ENCODE peak calls at places on chromosomes 3 and 15, in five cellular contexts. O, D, J, E and W are unnamed samples.

GRCh38 chr3:151584603-151585002 is 123.7 kb upstream of the IGSF10 start:
- DNase-seq in O (no peak), D (no peak), J (no peak), E (no peak), W (peak)

GRCh38 chr15:85114886-85115285 is 133.2 kb downstream of the PDE8A start:
- DNase-seq in O (no peak), D (no peak), J (no peak), E (no peak), W (no peak)

GRCh38 chr3:31319332-31319731 is 213.4 kb upstream of the STT3B start:
- DNase-seq in O (no peak), D (no peak), J (no peak), E (no peak), W (no peak)

GRCh38 chr15:90701880-90702630 is 15.1 kb upstream of the BLM start:
- DNase-seq in O (no peak), D (no peak), J (no peak), E (no peak), W (no peak)

GRCh38 chr3:188947401-188947982 is 224.3 kb upstream of the TPRG1 start:
- DNase-seq in O (no peak), D (peak), J (peak), E (peak), W (no peak)

GRCh38 chr15:82750831-82751181 is 41.1 kb upstream of the AP3B2 start:
- DNase-seq in O (no peak), D (peak), J (no peak), E (no peak), W (peak)

GRCh38 chr3:12421132-12421531 is 63.1 kb upstream of the TSEN2 start:
- DNase-seq in O (no peak), D (no peak), J (no peak), E (no peak), W (no peak)

GRCh38 chr3:99634881-99635280 is 3.5 kb upstream of the COL8A1 start:
- DNase-seq in O (no peak), D (no peak), J (no peak), E (no peak), W (no peak)

GRCh38 chr15:74799843-74800558 is 12.6 kb upstream of the LMAN1L start:
- DNase-seq in O (peak), D (peak), J (peak), E (no peak), W (peak)

GRCh38 chr3:125589743-125590142 is 5.6 kb downstream of the OSBPL11 start:
- DNase-seq in O (no peak), D (no peak), J (no peak), E (no peak), W (no peak)

GRCh38 chr15:37083610-37084009 is 16.7 kb downstream of the MEIS2 start:
- DNase-seq in O (no peak), D (no peak), J (no peak), E (no peak), W (no peak)

GRCh38 chr15:99998661-99999101 is 265.4 kb upstream of the LYSMD4 start:
- DNase-seq in O (no peak), D (no peak), J (no peak), E (no peak), W (no peak)

GRCh38 chr3:72161870-72162617 is 377.1 kb upstream of the PROK2 start:
- DNase-seq in O (no peak), D (no peak), J (no peak), E (no peak), W (no peak)

GRCh38 chr3:2090095-2090494 is 8.6 kb upstream of the CNTN4 start:
- DNase-seq in O (no peak), D (no peak), J (no peak), E (no peak), W (no peak)

GRCh38 chr15:64092864-64093626 is 593 bp downstream of the CIAO2A start:
- DNase-seq in O (peak), D (peak), J (peak), E (peak), W (no peak)

GRCh38 chr3:126464093-126464492 is 11.6 kb downstream of the ZXDC start:
- DNase-seq in O (no peak), D (no peak), J (no peak), E (no peak), W (no peak)

GRCh38 chr15:57706405-57707209 is at the start of gene POLR2M:
- DNase-seq in O (peak), D (peak), J (peak), E (peak), W (peak)

GRCh38 chr3:70108072-70108471 is 108.5 kb downstream of the SAMMSON start:
- DNase-seq in O (peak), D (peak), J (peak), E (peak), W (no peak)

DNA sequence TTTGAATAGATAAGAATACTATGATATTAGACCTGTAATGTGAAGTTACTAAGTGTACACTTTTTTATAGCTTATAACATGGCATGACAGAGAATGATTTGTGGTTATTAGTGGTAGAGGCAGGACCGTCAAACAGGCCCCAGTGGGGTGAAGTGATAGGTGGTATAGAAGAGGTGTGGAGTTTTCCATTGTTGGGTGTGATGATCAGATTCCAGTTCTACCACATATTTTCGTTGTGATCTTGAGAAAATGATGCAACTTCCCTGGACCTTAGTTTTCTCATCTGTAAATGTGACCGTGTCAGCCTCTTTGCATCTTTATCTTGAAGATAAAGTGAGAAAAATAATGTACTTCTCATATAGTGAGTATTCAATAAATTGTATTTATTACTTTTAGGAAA is 30.3 kb upstream of the UTS2B start:
- DNase-seq in O (no peak), D (no peak), J (no peak), E (no peak), W (no peak)
- TF ChIP-seq SUZ12 in O (no peak), D (no peak), J (no peak), E (no peak), W (no peak)

GRCh38 chr3:53192608-53193007 is 31.6 kb downstream of the PRKCD start:
- DNase-seq in O (no peak), D (no peak), J (no peak), E (no peak), W (no peak)

GRCh38 chr3:53195602-53196574 is 34.9 kb downstream of the PRKCD start:
- DNase-seq in O (no peak), D (peak), J (peak), E (peak), W (no peak)

GRCh38 chr3:53193466-53194217 is 32.6 kb downstream of the PRKCD start:
- DNase-seq in O (no peak), D (no peak), J (no peak), E (no peak), W (no peak)

GRCh38 chr3:53195066-53195450 is 34.0 kb downstream of the PRKCD start:
- DNase-seq in O (no peak), D (no peak), J (no peak), E (no peak), W (no peak)

GRCh38 chr3:53194218-53195065 is 33.4 kb downstream of the PRKCD start:
- DNase-seq in O (no peak), D (peak), J (no peak), E (peak), W (no peak)
- TF ChIP-seq SUZ12 in O (no peak), D (no peak), J (no peak), E (no peak), W (no peak)

DNA sequence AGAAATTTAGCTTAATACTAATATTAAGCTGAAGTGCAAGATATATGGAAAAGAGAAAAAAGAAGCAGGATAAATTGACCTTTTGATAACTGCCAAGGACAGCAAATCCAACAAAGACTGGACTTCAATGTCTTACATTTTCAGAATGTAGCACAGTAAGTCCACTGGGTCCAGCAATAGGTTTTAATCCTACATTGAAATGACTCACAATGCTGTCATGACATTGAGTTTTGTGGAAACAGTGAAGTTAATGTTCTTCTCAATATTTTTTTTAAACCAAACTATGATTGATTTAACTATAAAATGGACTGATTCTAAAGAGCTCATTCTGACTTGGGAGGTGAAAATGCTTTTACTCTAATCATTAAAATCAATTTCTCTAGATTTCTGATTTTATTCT is 166.6 kb upstream of the ZNF717 start:
- DNase-seq in O (no peak), D (no peak), J (no peak), E (no peak), W (no peak)
- TF ChIP-seq SUZ12 in O (no peak), D (no peak), J (no peak), E (no peak), W (no peak)

DNA sequence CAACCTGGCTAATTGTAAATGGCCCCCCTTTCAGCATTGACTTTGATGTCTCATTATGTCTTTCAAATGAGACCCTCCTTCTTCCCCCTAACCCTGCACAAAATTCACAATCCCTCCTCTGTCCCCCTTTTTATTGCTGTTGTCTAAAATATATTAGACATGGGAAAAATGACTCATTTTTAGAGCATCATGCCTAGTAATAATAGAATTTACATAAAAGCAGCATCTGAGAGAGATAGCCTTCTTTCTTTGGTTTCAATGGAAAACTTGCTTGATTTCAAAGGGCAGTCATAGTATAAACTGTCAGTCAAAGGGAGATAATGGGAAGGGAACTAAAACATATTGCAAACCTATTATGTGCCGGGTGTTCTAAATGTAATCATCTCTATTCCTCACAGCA is 34.6 kb upstream of the GREM1 start:
- DNase-seq in O (no peak), D (no peak), J (no peak), E (no peak), W (no peak)
- TF ChIP-seq SUZ12 in O (no peak), D (no peak), J (no peak), E (no peak), W (no peak)

DNA sequence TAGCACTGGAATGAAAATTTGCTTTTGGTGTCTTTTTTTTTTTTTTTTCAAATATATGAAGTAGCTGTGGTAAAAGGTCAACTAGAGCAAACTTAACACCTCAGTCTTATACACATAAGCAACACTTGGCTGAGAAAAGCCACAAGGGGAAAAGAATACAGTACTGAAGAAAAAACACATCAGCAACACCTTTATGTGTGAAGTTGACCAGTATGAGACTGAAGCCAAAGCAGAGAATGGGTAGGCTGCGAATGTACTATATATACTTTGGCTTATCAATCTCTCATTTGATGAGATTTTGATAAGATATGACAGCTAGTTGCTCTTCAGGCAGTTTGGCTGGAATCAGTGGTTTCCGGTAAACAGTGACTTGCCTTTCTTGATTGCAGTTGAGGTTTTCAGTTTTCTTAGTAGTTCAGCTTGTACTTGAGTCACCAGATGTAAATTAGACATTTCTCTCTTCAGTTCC is 22.0 kb upstream of the ZCWPW2 start:
- DNase-seq in O (no peak), D (no peak), J (no peak), E (no peak), W (peak)
- TF ChIP-seq SUZ12 in O (no peak), D (no peak), J (no peak), E (no peak), W (no peak)

GRCh38 chr3:47799733-47800132 is 3.2 kb upstream of the DHX30 start:
- DNase-seq in O (no peak), D (no peak), J (no peak), E (no peak), W (no peak)

GRCh38 chr3:47803478-47804025 is 614 bp downstream of the DHX30 start:
- DNase-seq in O (no peak), D (no peak), J (no peak), E (no peak), W (no peak)

GRCh38 chr3:47804571-47804970 is 1.6 kb downstream of the DHX30 start:
- DNase-seq in O (no peak), D (no peak), J (no peak), E (no peak), W (no peak)

GRCh38 chr3:47802734-47803477 is at the start of gene DHX30:
- DNase-seq in O (peak), D (peak), J (peak), E (no peak), W (no peak)
- TF ChIP-seq SUZ12 in O (peak), D (no peak), J (no peak), E (no peak), W (no peak)

DNA sequence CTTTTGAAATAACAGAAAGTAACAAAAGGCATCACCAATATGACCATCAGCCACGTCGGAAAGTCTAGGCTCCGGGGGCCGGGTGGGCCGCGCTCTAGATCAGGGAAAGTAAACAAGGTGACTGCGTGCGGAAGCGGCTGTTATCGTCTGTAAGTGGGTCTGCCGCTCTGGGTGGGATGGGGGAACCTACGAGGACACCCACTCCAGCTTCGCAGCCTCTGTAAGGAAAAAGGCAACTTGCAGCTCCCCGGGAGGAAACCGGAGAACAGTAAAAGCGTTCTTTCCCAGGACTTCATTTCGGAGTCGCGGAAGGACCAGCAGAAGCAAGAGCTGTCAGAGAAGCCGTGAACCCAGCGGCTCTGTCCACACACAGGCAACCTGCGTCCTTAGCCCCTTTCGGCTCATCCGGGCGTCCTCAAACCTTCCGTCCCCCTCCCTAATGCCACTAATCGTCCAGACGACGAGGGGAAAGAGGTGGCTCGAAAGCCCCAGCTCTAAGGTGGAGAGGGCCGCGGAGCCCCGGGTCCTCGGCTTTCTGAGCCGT is 457 bp downstream of the XRN1 start:
- DNase-seq in O (peak), D (peak), J (no peak), E (peak), W (no peak)
- TF ChIP-seq SUZ12 in O (no peak), D (no peak), J (no peak), E (no peak), W (no peak)

DNA sequence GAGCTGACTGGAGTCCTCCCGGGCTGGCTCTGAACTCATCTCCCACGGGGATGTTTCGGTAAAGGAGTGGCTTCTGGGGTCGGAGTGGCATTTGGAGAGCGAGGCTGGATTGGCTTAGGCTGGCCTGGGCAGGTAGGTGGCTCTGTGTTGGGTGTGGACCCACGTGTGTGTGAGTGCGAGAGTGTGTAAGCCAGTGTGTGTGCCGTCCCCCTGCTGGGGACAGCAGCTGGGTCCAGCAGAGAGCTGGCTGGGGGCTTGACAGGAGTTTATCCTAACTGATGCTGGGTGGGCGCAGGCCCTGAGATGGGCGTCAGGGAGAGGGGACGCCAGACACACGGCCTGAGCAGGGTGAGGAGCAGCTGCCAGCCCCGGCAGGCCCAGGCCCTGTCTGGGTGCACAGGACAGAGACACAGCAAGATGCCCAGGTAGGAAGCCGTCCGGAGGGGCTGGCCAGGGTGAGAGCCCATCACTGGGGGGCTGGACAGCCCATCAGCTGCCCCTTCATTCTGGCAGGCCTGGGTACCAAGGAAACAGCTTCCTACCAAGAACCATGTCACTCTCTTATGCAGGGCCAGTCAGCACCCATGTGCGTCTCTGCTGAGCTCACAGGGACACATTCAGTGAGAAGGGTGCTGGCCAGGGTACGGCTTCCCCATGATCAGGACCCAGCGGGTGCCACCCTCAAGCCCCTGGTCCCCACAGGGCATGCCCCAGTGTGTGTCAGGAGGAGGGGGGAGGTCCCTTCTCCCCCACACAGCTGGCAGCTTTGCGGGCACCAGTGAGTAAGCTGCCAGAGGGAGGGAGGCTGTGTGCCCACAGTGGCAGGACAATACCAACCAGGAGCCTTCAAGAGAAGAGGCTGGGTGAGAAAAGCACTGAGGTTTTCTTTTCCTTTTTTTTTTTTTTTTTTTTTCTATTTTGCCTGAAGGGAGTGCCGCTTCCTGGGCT is 1.1 kb downstream of the PAK6 start:
- DNase-seq in O (no peak), D (no peak), J (no peak), E (no peak), W (no peak)
- TF ChIP-seq SUZ12 in O (no peak), D (no peak), J (no peak), E (no peak), W (no peak)

DNA sequence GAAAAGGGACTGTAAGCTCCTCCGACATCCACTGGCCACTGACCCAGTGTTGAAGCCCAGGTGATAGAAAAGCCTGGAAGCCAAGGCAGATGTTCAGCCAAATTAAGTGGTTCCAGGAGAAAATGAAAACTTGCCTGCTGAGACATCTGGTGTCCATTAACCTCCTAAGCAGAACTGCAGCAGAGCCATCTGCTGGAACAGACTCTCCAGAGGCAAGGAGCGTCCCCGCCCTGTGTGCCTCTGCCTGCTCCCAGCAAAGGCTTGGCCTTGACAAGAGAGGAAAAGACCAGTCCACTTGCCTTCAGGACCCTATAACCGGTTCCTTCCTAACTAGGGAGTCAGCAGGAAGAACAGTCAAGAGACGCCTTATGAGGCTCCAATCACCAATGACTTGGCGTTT is 48.2 kb downstream of the SRGAP3 start:
- DNase-seq in O (no peak), D (no peak), J (no peak), E (no peak), W (no peak)
- TF ChIP-seq SUZ12 in O (no peak), D (no peak), J (no peak), E (no peak), W (no peak)

GRCh38 chr15:25242957-25243799 is 195.6 kb downstream of the UBE3A start:
- DNase-seq in O (no peak), D (no peak), J (no peak), E (no peak), W (no peak)
- TF ChIP-seq SUZ12 in O (no peak), D (no peak), J (no peak), E (no peak), W (no peak)